ENCODE peak calls at places on chromosomes 2 and 18, in ten cellular contexts. V is K562; A is upper lobe of right lung; P is tibial nerve; Y is CD4-positive, CD25-positive, alpha-beta regulatory T cell; M is stomach; O is lower lobe of right lung; I is neural progenitor cell; L is A549; G is spleen. H is an unnamed sample. For H3K4me1 and H3K9me3, the result is how much of the 10 kb centered on the place peaks cover.

GRCh38 chr2:216651370-216651881 is 18.2 kb downstream of the IGFBP2 start:
- DNase-seq in I (no peak), G (peak), P (no peak), L (no peak), O (no peak), M (no peak), Y (no peak), A (no peak), V (no peak), H (no peak)

GRCh38 chr2:36478332-36478738 is 119.6 kb downstream of the FEZ2 start:
- DNase-seq in I (no peak), P (no peak), L (peak), O (no peak), G (no peak), A (no peak), V (no peak), M (no peak), Y (no peak), H (no peak)

GRCh38 chr2:40458271-40458794 is 6.4 kb upstream of the SLC8A1 start:
- DNase-seq in Y (no peak), I (peak), M (no peak), A (no peak), P (no peak), G (no peak), L (no peak), V (no peak), O (no peak), H (no peak)

GRCh38 chr2:14656146-14656545 is 23.6 kb downstream of the LRATD1 start:
- DNase-seq in A (no peak), L (no peak), G (no peak), P (no peak), I (no peak), O (no peak), Y (no peak), M (no peak), V (no peak), H (no peak)

GRCh38 chr2:191831410-191831994 is 15.4 kb downstream of the CAVIN2 start:
- DNase-seq in G (no peak), A (no peak), P (no peak), O (no peak), L (no peak), I (peak), V (no peak), Y (no peak), M (no peak), H (no peak)

GRCh38 chr18:47912343-47912742 is 18.1 kb downstream of the SMAD2 start:
- DNase-seq in L (no peak), I (no peak), M (no peak), V (no peak), O (no peak), G (no peak), A (no peak), Y (no peak), P (no peak), H (no peak)

GRCh38 chr2:56199492-56199891 is 15.7 kb downstream of the CCDC85A start:
- DNase-seq in P (no peak), L (no peak), O (no peak), A (no peak), I (no peak), G (no peak), Y (no peak), M (no peak), V (no peak), H (no peak)

GRCh38 chr2:236743623-236744280 is 174.1 kb downstream of the ACKR3 start:
- DNase-seq in L (no peak), M (no peak), G (no peak), Y (no peak), V (no peak), O (no peak), I (no peak), A (no peak), P (no peak), H (no peak)

GRCh38 chr2:54899576-54900200 is 150.6 kb downstream of the RTN4 start:
- DNase-seq in V (peak), A (no peak), P (no peak), M (no peak), G (no peak), Y (no peak), O (no peak), I (peak), L (peak), H (no peak)

GRCh38 chr2:240962371-240963064 is 35.9 kb upstream of the SNED1 start:
- DNase-seq in L (no peak), A (peak), V (no peak), G (peak), I (peak), Y (no peak), P (peak), O (peak), M (peak), H (no peak)

GRCh38 chr18:27763936-27764335 is 413.0 kb downstream of the CDH2 start:
- DNase-seq in O (no peak), G (no peak), A (no peak), P (no peak), L (no peak), M (no peak), I (no peak), Y (no peak), V (no peak), H (no peak)

GRCh38 chr2:83686863-83687262 is 772.2 kb downstream of the SUCLG1 start:
- DNase-seq in G (no peak), P (peak), A (no peak), Y (no peak), M (no peak), V (no peak), L (no peak), O (no peak), I (no peak), H (no peak)

GRCh38 chr2:85770369-85770768 is 16.6 kb downstream of the ATOH8 start:
- DNase-seq in Y (no peak), V (no peak), L (no peak), A (no peak), I (no peak), M (no peak), P (no peak), G (no peak), O (no peak), H (no peak)
- H3K4me1 ChIP-seq in Y (under half), V (under half), L (half or more), A (half or more), I (under half), M (half or more), P (half or more), G (half or more), O (half or more), H (under half)

DNA sequence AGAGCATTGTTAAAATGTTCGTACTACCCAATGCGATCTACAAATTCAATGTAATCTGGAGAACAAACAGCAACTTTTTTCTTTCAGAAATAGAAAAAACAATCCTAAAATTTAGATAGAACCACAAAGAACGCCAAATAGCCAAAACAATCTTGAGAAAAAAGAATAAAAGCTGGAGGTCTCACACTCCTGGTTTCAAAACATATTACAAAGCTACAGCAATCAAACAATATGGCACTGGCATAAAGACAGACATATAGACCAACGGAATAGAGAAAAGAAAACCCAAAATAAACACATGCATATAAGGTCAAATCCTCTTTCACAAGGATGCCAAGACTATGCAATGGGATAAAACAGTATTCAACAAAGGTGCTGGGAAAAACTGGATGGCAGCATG is 74.5 kb downstream of the MAP4K3 start:
- DNase-seq in O (no peak), A (no peak), V (no peak), Y (no peak), P (no peak), M (no peak), L (no peak), G (no peak), I (no peak), H (no peak)
- H3K9me3 ChIP-seq in O (under half), A (under half), V (under half), Y (under half), P (under half), M (under half), L (half or more), G (under half), I (under half), H (under half)

DNA sequence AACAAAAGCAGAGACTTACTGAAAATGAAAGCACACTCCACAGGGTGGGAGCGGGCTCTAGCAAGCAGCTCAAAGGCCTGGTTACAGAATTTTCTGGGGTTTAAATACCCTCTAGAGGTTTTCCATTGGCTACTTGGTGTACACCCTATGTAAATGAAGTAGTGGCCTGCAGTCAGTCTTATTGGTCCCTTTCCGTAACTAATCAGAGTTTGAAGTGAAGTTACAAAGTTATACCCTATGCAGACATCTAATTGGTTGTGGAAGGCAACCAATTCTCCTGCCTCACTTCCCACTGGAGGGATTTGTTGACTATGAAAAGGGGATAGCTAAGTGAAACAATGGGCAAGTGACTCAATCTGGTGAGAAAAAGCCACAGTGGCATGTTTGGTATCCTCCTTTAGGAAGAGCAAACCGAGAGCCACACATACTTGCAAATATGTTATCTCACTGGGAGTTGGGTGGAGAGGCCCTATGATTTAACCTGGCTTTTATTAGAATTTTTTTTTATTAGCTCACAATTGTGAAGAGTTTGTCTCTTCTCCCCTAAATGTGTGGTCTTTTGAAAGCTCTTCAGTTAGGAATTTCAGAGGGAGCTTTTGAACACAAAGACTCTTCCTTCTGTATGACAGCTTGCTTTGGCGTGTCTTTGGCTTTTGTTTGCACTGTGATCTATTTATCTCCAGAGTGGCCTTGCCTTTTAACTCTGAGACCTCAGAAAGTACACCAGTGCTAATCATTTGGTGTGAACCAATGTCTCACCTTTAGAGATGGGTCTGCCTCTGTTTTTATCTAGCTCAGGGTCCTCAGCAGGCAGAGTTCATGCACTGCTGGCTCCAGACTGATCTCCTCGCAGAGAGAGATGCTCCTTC is 69.6 kb downstream of the MAP4K4 start:
- DNase-seq in O (no peak), P (no peak), V (no peak), G (no peak), A (no peak), I (peak), L (no peak), Y (no peak), M (no peak), H (no peak)
- H3K27ac ChIP-seq in O (peak), P (peak), V (no peak), G (peak), A (peak), I (peak), L (peak), Y (peak), M (peak), H (no peak)

GRCh38 chr2:71455741-71456569 is 2.6 kb downstream of the DYSF start:
- DNase-seq in L (no peak), Y (no peak), A (no peak), G (no peak), I (no peak), V (no peak), P (no peak), O (no peak), M (no peak), H (no peak)
- H3K4me1 ChIP-seq in L (under half), Y (under half), A (under half), G (half or more), I (under half), V (under half), P (under half), O (under half), M (under half), H (under half)

DNA sequence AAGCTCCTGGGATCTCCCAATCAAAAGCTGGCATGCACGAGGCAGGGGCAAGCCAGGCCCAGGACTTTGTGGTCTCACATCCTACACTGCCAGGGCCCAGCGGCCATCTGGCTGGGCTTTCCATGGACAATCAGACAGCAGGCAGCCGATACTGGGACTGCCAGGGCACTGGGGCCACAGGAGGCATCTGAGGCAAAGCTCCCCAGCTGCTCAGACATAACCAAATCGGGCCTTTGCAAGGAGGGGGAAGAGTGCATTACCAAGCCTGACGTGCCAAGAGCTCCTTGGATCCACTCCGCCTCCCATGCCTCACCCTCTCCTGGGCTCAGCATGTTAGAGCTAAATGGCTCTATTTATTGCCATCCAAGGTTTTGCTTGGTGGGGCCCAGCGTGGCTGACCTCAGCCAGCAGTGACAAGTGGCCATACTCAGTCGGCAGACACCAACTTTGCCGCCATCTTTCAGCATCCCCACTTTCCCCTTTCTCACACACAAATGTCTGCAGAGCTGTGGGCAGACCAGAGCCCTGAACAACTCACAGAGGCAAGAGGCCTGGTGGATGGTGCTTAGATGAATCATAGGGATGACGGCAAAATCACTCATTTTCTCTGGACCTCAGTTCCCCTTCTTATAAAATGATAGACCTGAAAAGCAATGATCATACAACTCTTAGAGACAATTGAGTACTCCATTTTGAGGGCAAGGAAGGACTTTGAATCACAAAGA is 200.8 kb downstream of the TTC32 start:
- DNase-seq in P (no peak), L (no peak), Y (no peak), V (no peak), O (no peak), G (no peak), I (no peak), A (no peak), M (no peak), H (no peak)
- H3K9me3 ChIP-seq in P (under half), L (under half), Y (under half), V (under half), O (under half), G (under half), I (under half), A (under half), M (under half), H (under half)

GRCh38 chr18:46320928-46321855 is 217.0 kb downstream of the HAUS1 start:
- DNase-seq in G (no peak), V (no peak), P (no peak), O (no peak), M (no peak), Y (no peak), A (no peak), I (no peak), L (no peak), H (no peak)
- H3K27ac ChIP-seq in G (no peak), V (no peak), P (no peak), O (no peak), M (no peak), Y (no peak), A (no peak), I (no peak), L (peak), H (no peak)

H was measured in effector memory CD4-positive, alpha-beta T cell.